ENCODE peak calls at places on chromosome 1, in six cellular contexts. A is Calu3, U is H9, C is endothelial cell of umbilical vein, B is coronary artery, J is AG04450. P is an unnamed sample.

GRCh38 chr1:158140871-158141270 is 39.8 kb upstream of the CD1D start:
- DNase-seq in U (no peak), B (no peak), A (no peak), C (no peak), J (no peak), P (no peak)

GRCh38 chr1:23980725-23981063 is 567 bp upstream of the SRSF10 start:
- DNase-seq in A (peak), J (no peak), U (peak), C (no peak), B (no peak), P (no peak)

GRCh38 chr1:46735708-46736324 is 16.9 kb upstream of the EFCAB14 start:
- DNase-seq in B (no peak), U (peak), C (peak), J (peak), A (peak), P (no peak)

GRCh38 chr1:233714631-233715217 is 100.8 kb downstream of the KCNK1 start:
- DNase-seq in J (no peak), B (no peak), C (no peak), U (no peak), A (no peak), P (no peak)

GRCh38 chr1:54798769-54799641 is 2.1 kb downstream of the TTC22 start:
- DNase-seq in J (no peak), A (peak), U (no peak), C (no peak), B (no peak), P (no peak)

GRCh38 chr1:153778824-153779519 is 3.8 kb downstream of the SLC27A3 start:
- DNase-seq in J (no peak), B (no peak), A (no peak), C (no peak), U (no peak), P (no peak)

GRCh38 chr1:168689726-168690602 is 39.0 kb downstream of the DPT start:
- DNase-seq in A (peak), J (no peak), C (no peak), B (no peak), U (no peak), P (no peak)

GRCh38 chr1:162353078-162353477 is 23.6 kb downstream of the SPATA46 start:
- DNase-seq in B (no peak), C (no peak), A (no peak), J (no peak), U (no peak), P (no peak)

GRCh38 chr1:8276173-8276914 is 41.6 kb upstream of the SLC45A1 start:
- DNase-seq in B (no peak), C (no peak), A (no peak), J (no peak), U (no peak), P (no peak)

GRCh38 chr1:42454409-42454808 is 1.4 kb downstream of the ZMYND12 start:
- DNase-seq in C (no peak), U (no peak), A (no peak), B (no peak), J (no peak), P (no peak)

GRCh38 chr1:94096797-94097549 is 24.0 kb downstream of the ABCA4 start:
- DNase-seq in B (no peak), C (no peak), J (peak), U (no peak), A (no peak), P (no peak)

GRCh38 chr1:71857862-71858261 is 424.5 kb downstream of the NEGR1 start:
- DNase-seq in A (no peak), C (no peak), J (no peak), U (no peak), B (no peak), P (no peak)

GRCh38 chr1:89001510-89001909 is 9.1 kb upstream of the KYAT3 start:
- DNase-seq in J (no peak), B (no peak), C (peak), A (no peak), U (no peak), P (no peak)

GRCh38 chr1:18950415-18951026 is 6.0 kb downstream of the IFFO2 start:
- DNase-seq in A (no peak), J (no peak), U (no peak), C (no peak), B (peak), P (no peak)

GRCh38 chr1:18999287-18999852 is 42.9 kb upstream of the IFFO2 start:
- DNase-seq in A (no peak), J (no peak), C (peak), B (no peak), U (no peak), P (peak)

GRCh38 chr1:69567847-69568434 is at the start of gene LRRC7:
- DNase-seq in B (no peak), J (no peak), A (peak), U (peak), C (peak), P (no peak)

GRCh38 chr1:156709031-156709430 is 3.6 kb upstream of the CRABP2 start:
- DNase-seq in B (no peak), C (no peak), U (no peak), J (no peak), A (no peak), P (no peak)

GRCh38 chr1:205013683-205014367 is 29.2 kb upstream of the CNTN2 start:
- DNase-seq in U (no peak), A (no peak), J (no peak), C (no peak), B (no peak), P (no peak)

GRCh38 chr1:12454406-12455391 is 163.3 kb downstream of the DHRS3 start:
- DNase-seq in C (peak), U (no peak), A (peak), B (peak), J (no peak), P (no peak)

GRCh38 chr1:113950908-113951307 is 21.8 kb downstream of the HIPK1 start:
- DNase-seq in A (no peak), C (no peak), J (no peak), U (no peak), B (no peak), P (no peak)

GRCh38 chr1:113951719-113952118 is 22.6 kb downstream of the HIPK1 start:
- DNase-seq in J (no peak), U (no peak), A (no peak), B (no peak), C (no peak), P (no peak)

GRCh38 chr1:113946668-113947387 is 17.7 kb downstream of the HIPK1 start:
- DNase-seq in U (no peak), J (no peak), A (no peak), B (no peak), C (no peak), P (no peak)

GRCh38 chr1:113947388-113948107 is 18.4 kb downstream of the HIPK1 start:
- DNase-seq in B (no peak), J (no peak), U (no peak), C (peak), A (no peak), P (no peak)

GRCh38 chr1:113949007-113949406 is 19.9 kb downstream of the HIPK1 start:
- DNase-seq in J (no peak), U (no peak), B (no peak), C (peak), A (no peak), P (no peak)
- TF ChIP-seq CTCF in J (peak), U (peak), B (no peak), C (peak), A (no peak), P (peak)

DNA sequence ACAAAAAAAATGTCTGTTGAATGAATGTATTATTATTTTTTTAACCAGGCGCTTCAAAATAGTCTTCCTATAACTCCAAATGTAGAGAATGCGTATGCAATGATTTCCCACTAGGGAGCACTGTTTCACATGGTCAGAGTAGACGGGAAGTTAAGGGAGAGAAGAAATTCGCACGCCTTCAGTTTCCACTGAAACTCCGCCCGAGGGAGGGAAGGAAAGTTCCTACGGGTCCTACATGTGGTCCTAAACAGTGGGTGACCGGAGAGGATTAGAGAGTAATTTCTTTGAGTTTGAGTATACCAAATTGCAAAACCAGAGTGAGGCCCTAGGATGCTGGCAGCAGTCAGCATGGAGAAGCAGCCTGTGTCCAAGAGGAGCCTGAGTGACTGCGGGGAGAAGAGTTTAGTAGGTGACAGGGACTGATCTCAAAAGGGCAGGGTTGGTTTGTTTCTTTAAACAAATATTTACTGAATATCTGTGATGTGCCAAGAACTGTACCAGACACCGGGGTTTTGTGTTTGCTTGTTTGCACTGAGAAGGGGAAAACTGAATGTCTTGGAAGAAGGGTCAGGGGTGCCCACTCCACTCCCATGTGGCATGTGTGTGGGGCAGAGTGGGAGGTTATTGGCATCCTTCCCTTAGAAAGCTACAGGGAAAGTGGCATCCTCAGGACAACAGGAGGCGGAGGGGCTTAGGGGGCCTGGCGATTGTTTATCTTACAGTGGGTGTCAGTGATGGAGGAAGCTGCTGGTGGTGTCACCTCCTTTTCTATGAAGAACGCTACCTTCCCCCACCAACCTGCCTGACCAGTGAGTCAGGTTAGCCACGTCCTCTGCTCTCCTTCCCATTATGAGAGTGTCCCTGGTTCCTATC is 22.8 kb downstream of the RNU5D-1 start:
- DNase-seq in J (no peak), B (no peak), U (peak), A (peak), C (peak), P (no peak)
- TF ChIP-seq CTCF in J (peak), B (peak), U (peak), A (peak), C (peak), P (peak)

DNA sequence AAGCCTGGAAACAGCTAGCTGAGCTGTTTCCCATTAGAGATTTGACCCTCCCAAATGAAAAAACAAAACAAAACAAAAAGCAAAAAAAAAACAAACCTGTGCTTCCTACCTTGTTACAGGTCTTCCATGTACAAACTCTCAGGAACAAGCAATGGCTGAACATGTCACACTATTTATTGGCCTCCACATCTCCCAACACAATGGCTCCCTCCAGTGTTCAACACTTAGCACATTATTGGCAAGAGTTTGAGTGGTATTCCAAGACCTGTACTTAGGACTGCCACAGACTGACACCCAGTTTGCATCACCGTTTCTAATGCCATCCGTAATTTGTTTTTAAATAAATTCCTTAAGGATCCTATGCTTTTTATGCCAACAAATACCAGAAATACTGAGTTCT is 195.0 kb upstream of the OLFM3 start:
- DNase-seq in C (peak), U (peak), J (no peak), B (no peak), A (peak), P (no peak)
- TF ChIP-seq CTCF in C (peak), U (peak), J (no peak), B (no peak), A (no peak), P (peak)

GRCh38 chr1:84724128-84724860 is 34.0 kb upstream of the SSX2IP start:
- DNase-seq in A (no peak), U (peak), J (no peak), B (no peak), C (no peak), P (no peak)
- TF ChIP-seq CTCF in A (peak), U (peak), J (no peak), B (no peak), C (peak), P (peak)

DNA sequence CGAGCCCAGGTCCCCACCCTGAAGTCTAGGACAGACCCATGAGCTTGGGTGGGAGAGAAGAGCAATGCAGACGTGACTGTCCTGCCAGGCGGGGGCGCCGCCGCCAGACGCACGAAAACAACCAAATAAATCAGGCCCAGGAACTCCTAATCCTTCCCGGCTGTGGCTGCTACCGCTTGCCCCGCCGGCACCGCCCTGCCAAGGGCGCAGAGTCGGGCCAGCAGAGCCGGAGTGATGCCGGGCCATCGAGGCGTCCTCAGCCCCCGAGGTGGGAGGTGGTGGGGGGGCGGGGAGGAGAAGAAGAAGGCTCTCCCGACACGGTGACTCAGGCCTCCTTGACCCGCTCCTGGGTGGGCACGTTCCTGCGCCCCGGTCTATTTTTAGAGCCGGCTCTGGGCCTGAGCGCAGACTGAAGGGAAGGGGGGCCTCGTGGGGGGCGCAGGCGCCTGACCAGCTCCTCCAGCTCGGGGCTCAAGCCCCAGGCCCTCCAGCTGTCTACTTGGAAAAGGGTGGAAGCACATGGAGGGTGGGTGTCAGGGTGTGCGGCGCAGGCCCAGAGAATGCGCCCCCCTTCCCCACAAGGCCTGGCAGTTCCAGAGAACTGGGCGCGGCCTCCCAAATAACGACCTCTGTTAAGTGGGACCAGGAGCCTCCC is 10.8 kb upstream of the COL16A1 start:
- DNase-seq in B (peak), A (no peak), J (no peak), C (peak), U (peak), P (no peak)
- TF ChIP-seq CTCF in B (no peak), A (no peak), J (peak), C (peak), U (peak), P (peak)

GRCh38 chr1:58358311-58358710 is 188.2 kb downstream of the OMA1 start:
- DNase-seq in A (no peak), J (no peak), U (no peak), B (no peak), C (no peak), P (no peak)

GRCh38 chr1:58353168-58353567 is 193.4 kb downstream of the OMA1 start:
- DNase-seq in J (no peak), A (no peak), C (no peak), B (no peak), U (no peak), P (no peak)

GRCh38 chr1:58356402-58356801 is 190.1 kb downstream of the OMA1 start:
- DNase-seq in A (no peak), B (no peak), J (no peak), C (no peak), U (no peak), P (no peak)

DNA sequence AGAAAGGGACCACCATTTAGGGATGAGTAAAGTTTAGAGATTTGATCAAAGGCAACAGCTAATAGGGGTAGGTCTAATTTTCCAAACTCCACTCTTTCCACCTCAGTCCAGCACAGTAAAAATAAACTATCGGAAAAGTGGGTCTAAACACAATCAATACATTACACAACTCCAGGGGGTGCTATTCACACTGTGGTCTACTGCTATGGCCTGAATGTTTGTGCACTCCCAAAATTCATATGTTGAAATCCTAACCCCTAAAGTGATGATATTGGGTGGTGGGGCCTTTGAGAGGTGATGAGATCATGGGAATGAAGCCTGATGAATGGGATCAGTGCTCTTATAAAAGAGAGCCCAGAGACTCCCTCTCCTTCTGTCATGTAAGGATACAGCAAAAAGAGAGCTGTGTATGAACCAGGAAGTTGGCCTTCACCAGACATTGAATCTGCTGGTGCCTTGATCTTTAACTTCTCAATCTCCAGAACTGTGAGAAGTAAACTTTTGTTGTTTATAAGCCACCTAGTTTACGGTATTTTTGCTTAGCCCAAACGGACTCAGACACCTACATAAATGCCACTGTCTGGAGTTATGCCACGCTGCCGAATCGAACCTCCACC is 193.9 kb downstream of the OMA1 start:
- DNase-seq in J (no peak), B (no peak), A (no peak), C (no peak), U (no peak), P (no peak)
- TF ChIP-seq CTCF in J (no peak), B (no peak), A (no peak), C (no peak), U (no peak), P (no peak)

GRCh38 chr1:182806015-182806678 is 16.6 kb downstream of the NPL start:
- DNase-seq in U (peak), A (no peak), C (no peak), J (no peak), B (no peak), P (no peak)
- TF ChIP-seq CTCF in U (peak), A (no peak), C (no peak), J (no peak), B (no peak), P (no peak)

GRCh38 chr1:53060580-53060979 is 1.4 kb upstream of the PODN start:
- DNase-seq in B (no peak), U (no peak), A (no peak), J (peak), C (no peak), P (no peak)

GRCh38 chr1:53061123-53061858 is 722 bp upstream of the PODN start:
- DNase-seq in A (no peak), C (no peak), J (no peak), B (no peak), U (no peak), P (no peak)

GRCh38 chr1:53063744-53064515 is 1.9 kb downstream of the PODN start:
- DNase-seq in U (no peak), C (no peak), A (no peak), B (no peak), J (no peak), P (peak)

GRCh38 chr1:53061859-53062714 is at the start of gene PODN:
- DNase-seq in B (no peak), J (no peak), U (no peak), C (no peak), A (no peak), P (peak)

GRCh38 chr1:53062731-53063591 is 948 bp downstream of the PODN start:
- DNase-seq in C (no peak), A (no peak), B (no peak), J (no peak), U (peak), P (peak)
- TF ChIP-seq CTCF in C (no peak), A (no peak), B (no peak), J (no peak), U (peak), P (no peak)

P was measured in osteocyte.